ENCODE peak calls at places on chromosomes 5 and 9, in ten cellular contexts. R is aorta, C is DMS153, G is D341Med, W is posterior cingulate gyrus, P is fibroblast of the conjunctiva, V is brain pericyte, Q is amygdala, T is tibial artery, Z is coronary artery. D is an unnamed sample.

GRCh38 chr9:36337865-36338264 is 62.2 kb downstream of the RNF38 start:
- DNase-seq in C (no peak), Z (no peak), W (no peak), Q (no peak), R (no peak), G (no peak), V (no peak), P (no peak), T (no peak), D (no peak)

GRCh38 chr5:61649231-61649630 is 317.2 kb downstream of the ZSWIM6 start:
- DNase-seq in C (no peak), G (no peak), Z (no peak), W (no peak), V (no peak), P (no peak), T (no peak), Q (no peak), R (no peak), D (no peak)

GRCh38 chr9:130282000-130282700 is 16.6 kb downstream of the HMCN2 start:
- DNase-seq in G (no peak), V (no peak), Q (no peak), C (peak), R (no peak), P (no peak), W (no peak), T (no peak), Z (no peak), D (no peak)

GRCh38 chr5:1769752-1770442 is 29.7 kb downstream of the MRPL36 start:
- DNase-seq in W (no peak), G (no peak), R (peak), Q (no peak), V (no peak), P (no peak), C (no peak), T (peak), Z (no peak), D (no peak)

GRCh38 chr9:80792721-80793120 is 896.6 kb downstream of the TLE1 start:
- DNase-seq in Q (no peak), R (no peak), T (no peak), C (no peak), W (no peak), V (no peak), G (no peak), P (no peak), Z (no peak), D (no peak)

GRCh38 chr9:119765632-119766031 is 396.4 kb upstream of the BRINP1 start:
- DNase-seq in Z (no peak), R (no peak), G (no peak), Q (no peak), W (no peak), P (no peak), T (no peak), V (no peak), C (no peak), D (no peak)

GRCh38 chr9:93945400-93946337 is 9.5 kb downstream of the BARX1 start:
- DNase-seq in P (no peak), R (no peak), G (no peak), C (no peak), V (no peak), Z (no peak), W (no peak), Q (no peak), T (no peak), D (no peak)

GRCh38 chr5:172527559-172527958 is 73.2 kb upstream of the SH3PXD2B start:
- DNase-seq in R (no peak), P (no peak), Q (no peak), W (no peak), G (no peak), Z (no peak), C (no peak), T (no peak), V (no peak), D (no peak)

GRCh38 chr5:144004146-144004545 is 166.3 kb downstream of the YIPF5 start:
- DNase-seq in R (no peak), P (no peak), T (no peak), W (no peak), V (no peak), Z (no peak), G (no peak), C (no peak), Q (no peak), D (no peak)

GRCh38 chr9:85430659-85431370 is 310.9 kb downstream of the AGTPBP1 start:
- DNase-seq in V (no peak), W (peak), Z (no peak), C (no peak), G (peak), P (no peak), T (no peak), Q (no peak), R (no peak), D (peak)

GRCh38 chr5:81326554-81326953 is 25.2 kb downstream of the ZCCHC9 start:
- DNase-seq in V (no peak), C (no peak), W (no peak), T (no peak), G (no peak), R (no peak), Z (no peak), Q (no peak), P (no peak), D (no peak)

GRCh38 chr5:94667937-94668336 is 49.5 kb downstream of the SLF1 start:
- DNase-seq in Z (no peak), G (no peak), R (no peak), T (no peak), V (no peak), P (no peak), Q (no peak), C (no peak), W (no peak), D (no peak)

GRCh38 chr5:41445937-41446563 is 64.4 kb downstream of the PLCXD3 start:
- DNase-seq in P (peak), C (no peak), Z (no peak), V (no peak), Q (no peak), W (no peak), G (no peak), T (no peak), R (peak), D (no peak)

GRCh38 chr5:135576075-135576599 is 2.7 kb downstream of the CXCL14 start:
- DNase-seq in T (no peak), V (no peak), Z (no peak), C (no peak), W (no peak), P (no peak), G (no peak), Q (no peak), R (no peak), D (no peak)

GRCh38 chr9:12463641-12464040 is 229.5 kb upstream of the TYRP1 start:
- DNase-seq in C (no peak), Z (no peak), R (no peak), G (no peak), T (no peak), Q (no peak), V (no peak), W (no peak), P (no peak), D (no peak)

GRCh38 chr9:73575661-73576060 is 424.0 kb downstream of the ANXA1 start:
- DNase-seq in C (no peak), P (no peak), R (no peak), W (no peak), G (no peak), Q (no peak), V (no peak), T (no peak), Z (no peak), D (no peak)

GRCh38 chr9:37555786-37556185 is 20.4 kb downstream of the FBXO10 start:
- DNase-seq in R (no peak), V (no peak), P (no peak), T (no peak), Z (no peak), W (no peak), C (no peak), G (no peak), Q (no peak), D (no peak)